ENCODE peak calls at places on chromosomes 11 and 22, in eight cellular contexts. B is transverse colon, P is K562, Z is SK-N-SH, D is A549, O is tibial nerve, N is ovary, W is stomach. A is an unnamed sample.

GRCh38 chr11:84476581-84476980 is 1150.6 kb downstream of the DLG2 start:
- DNase-seq in N (no peak), D (no peak), Z (peak; percentile 2), W (no peak), P (no peak), B (no peak), O (no peak), A (no peak)

GRCh38 chr11:112255075-112255739 is 5.5 kb downstream of the PLET1 start:
- DNase-seq in Z (no peak), B (no peak), P (peak; percentile 47), O (no peak), D (no peak), N (no peak), W (no peak), A (no peak)

GRCh38 chr11:123179571-123179970 is 15.5 kb downstream of the CLMP start:
- DNase-seq in B (peak; percentile 60), W (no peak), Z (no peak), N (no peak), O (no peak), P (no peak), D (no peak), A (no peak)

GRCh38 chr11:102413497-102413896 is 39.1 kb downstream of the TMEM123 start:
- DNase-seq in W (no peak), D (no peak), N (no peak), B (no peak), Z (no peak), O (no peak), P (no peak), A (no peak)

GRCh38 chr11:112165049-112165448 is 1.2 kb upstream of the IL18 start:
- DNase-seq in Z (no peak), B (no peak), P (no peak), N (no peak), D (no peak), W (no peak), O (no peak), A (no peak)

GRCh38 chr11:29029452-29029851 is 921.3 kb downstream of the METTL15 start:
- DNase-seq in B (no peak), O (no peak), Z (no peak), D (no peak), W (no peak), P (no peak), N (no peak), A (no peak)

GRCh38 chr22:43446881-43447280 is 35.1 kb downstream of the MPPED1 start:
- DNase-seq in O (no peak), N (no peak), W (peak; percentile 58), Z (no peak), P (no peak), B (no peak), D (peak; percentile 9), A (no peak)

GRCh38 chr11:94786264-94787126 is 18.3 kb downstream of the AMOTL1 start:
- DNase-seq in P (peak; percentile 65), N (no peak), W (no peak), Z (peak; percentile 46), O (no peak), B (no peak), D (peak; percentile 31), A (no peak)

GRCh38 chr11:96990934-96991333 is 601.1 kb downstream of the JRKL start:
- DNase-seq in N (no peak), P (peak; percentile 9), D (no peak), B (peak; percentile 8), Z (no peak), O (no peak), W (no peak), A (no peak)

GRCh38 chr11:27757953-27758352 is 57.7 kb upstream of the BDNF start:
- DNase-seq in D (no peak), O (no peak), N (no peak), B (no peak), P (no peak), Z (no peak), W (no peak), A (no peak)

GRCh38 chr11:7034019-7034418 is 13.7 kb downstream of the NLRP14 start:
- DNase-seq in W (no peak), N (no peak), D (no peak), O (no peak), B (no peak), P (no peak), Z (no peak), A (no peak)

DNA sequence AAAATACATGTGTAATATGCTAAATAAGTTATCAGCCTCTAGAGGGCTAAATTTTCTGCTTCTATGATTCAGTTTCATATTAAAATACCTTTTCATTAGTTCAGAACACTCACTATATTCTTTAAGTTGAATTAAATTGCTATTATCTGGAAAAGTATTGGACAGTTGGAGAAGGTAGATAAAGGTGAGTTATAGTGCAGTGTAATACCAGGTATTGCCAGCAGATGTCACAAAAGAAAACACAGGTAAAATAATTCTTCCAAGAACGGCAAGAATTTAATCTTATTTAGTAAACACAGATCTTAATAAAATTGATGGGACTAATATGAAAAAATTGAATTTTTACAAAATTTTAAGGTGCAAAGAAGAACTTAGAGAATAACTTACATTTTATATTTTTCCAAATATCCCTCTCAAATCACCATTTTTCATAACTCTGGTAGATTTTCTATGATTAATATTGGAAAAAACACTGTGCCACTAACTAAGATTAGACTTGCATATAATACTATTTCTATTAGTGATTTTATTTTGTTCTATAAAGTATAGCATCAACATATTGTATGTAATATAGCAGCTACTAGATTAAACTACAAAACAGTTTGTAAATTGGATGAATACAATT is 1.7 kb upstream of the LRRC4C start:
- DNase-seq in B (no peak), O (peak; percentile 7), D (peak; percentile 11), N (no peak), W (no peak), Z (no peak), P (peak; percentile 14), A (no peak)
- TF ChIP-seq EP300 in B (no peak), O (no peak), D (no peak), N (no peak), W (no peak), Z (no peak), P (no peak), A (no peak)

DNA sequence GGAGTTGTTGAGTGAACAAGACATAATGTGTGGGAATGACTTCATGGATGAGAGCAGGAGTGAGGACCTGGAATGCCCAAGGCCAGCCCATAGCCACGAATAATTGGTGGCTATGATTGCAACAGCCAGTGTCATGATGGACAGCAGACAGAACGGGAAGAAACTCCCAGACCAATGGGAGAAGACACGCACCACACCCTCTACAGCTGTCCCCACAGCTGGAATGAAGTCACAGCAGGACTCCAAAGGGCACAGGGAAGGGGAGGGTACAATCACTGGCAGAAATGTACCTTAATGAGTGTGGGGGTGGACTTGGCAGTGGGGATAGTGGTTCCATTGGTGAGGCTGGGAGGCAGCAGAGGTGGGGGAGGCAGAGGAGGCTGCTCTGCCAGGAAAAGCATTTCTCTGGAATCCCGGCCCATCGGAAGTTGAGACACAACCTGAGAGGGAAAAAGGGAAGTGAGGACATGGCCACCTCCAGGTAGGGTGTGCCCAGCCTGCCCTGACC is 52.9 kb downstream of the SGSM3 start:
- DNase-seq in W (no peak), B (no peak), Z (no peak), D (no peak), P (no peak), N (no peak), O (no peak), A (no peak)
- H3K27ac ChIP-seq in W (no peak overlapping the region), B (no peak overlapping the region), Z (no peak overlapping the region), D (no peak overlapping the region), P (no peak overlapping the region), N (no peak overlapping the region), O (no peak overlapping the region), A (no peak overlapping the region)

DNA sequence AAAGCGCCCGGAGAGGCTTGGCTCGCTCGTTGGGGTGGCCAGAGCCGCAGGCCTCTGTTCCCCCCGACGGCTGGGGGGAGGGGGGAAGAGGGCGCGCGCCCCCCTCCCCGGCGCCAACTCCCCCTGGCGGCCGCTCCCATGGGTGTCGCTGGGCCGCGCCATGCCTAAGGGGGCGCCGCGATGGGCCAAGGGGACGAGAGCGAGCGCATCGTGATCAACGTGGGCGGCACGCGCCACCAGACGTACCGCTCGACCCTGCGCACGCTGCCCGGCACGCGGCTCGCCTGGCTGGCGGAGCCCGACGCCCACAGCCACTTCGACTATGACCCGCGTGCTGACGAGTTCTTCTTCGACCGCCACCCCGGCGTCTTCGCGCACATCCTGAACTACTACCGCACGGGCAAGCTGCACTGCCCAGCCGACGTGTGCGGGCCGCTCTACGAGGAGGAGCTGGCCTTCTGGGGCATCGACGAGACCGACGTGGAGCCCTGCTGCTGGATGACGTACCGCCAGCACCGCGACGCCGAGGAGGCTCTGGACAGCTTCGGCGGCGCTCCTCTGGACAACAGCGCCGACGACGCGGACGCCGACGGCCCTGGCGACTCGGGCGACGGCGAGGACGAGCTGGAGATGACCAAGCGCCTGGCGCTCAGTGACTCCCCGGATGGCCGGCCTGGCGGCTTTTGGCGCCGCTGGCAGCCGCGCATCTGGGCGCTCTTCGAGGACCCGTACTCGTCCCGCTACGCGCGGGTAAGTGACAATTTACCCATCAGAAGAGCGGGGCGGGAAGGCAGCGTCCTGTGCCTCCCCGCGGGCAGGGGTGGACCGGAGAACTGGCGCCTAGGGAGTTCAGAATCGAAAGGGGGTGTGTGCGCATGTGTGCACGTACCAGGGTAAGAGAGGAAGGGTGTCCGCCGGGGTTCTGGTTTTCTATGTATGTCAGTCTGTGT is 1.5 kb downstream of the KCNC1 start:
- DNase-seq in N (no peak), Z (peak; percentile 92), D (no peak), W (no peak), B (no peak), O (no peak), P (no peak), A (peak; percentile 69)
- TF ChIP-seq EP300 in N (no peak), Z (no peak), D (no peak), W (no peak), B (no peak), O (no peak), P (no peak), A (no peak)

GRCh38 chr11:116517584-116517983 is 255.2 kb downstream of the BUD13 start:
- DNase-seq in N (no peak), P (no peak), Z (peak; percentile 49), W (peak; percentile 3), D (no peak), O (no peak), B (no peak), A (peak; percentile 21)
- H3K27ac ChIP-seq in N (no peak overlapping the region), P (no peak overlapping the region), Z (no peak overlapping the region), W (no peak overlapping the region), D (no peak overlapping the region), O (no peak overlapping the region), B (no peak overlapping the region), A (no peak overlapping the region)

GRCh38 chr11:47879259-47880184 is 31.4 kb upstream of the NUP160 start:
- DNase-seq in D (no peak), P (no peak), B (no peak), W (no peak), N (no peak), O (no peak), Z (no peak), A (no peak)
- TF ChIP-seq EP300 in D (no peak), P (no peak), B (no peak), W (no peak), N (no peak), O (no peak), Z (no peak), A (no peak)

GRCh38 chr11:64870893-64871849 is 7.2 kb downstream of the EHD1 start:
- DNase-seq in W (no peak), B (peak; percentile 64), Z (no peak), O (no peak), N (no peak), D (no peak), P (no peak), A (no peak)
- H3K27ac ChIP-seq in W (peak overlapping the region; percentile 86), B (peak overlapping the region; percentile 79), Z (peak overlapping the region; percentile 58), O (peak overlapping the region; percentile 30), N (peak overlapping the region; percentile 8), D (peak overlapping the region; percentile 87), P (peak overlapping the region; percentile 66), A (peak overlapping the region; percentile 67)